ENCODE peak calls at places on chromosomes 11 and 22, in eight cellular contexts. Y is pulmonary artery endothelial cell, P is GDM1, V is fibroblast of mammary gland, H is HFF-Myc, G is fibroblast of the conjunctiva, B is NCI-H774, S is anterior cingulate cortex. J is an unnamed sample.

GRCh38 chr11:113977701-113978100 is 2.8 kb downstream of the HTR3A start:
- DNase-seq in G (no peak), S (no peak), Y (no peak), H (no peak), P (no peak), V (no peak), B (no peak), J (no peak)

GRCh38 chr11:103995896-103996295 is 40.5 kb upstream of the DDI1 start:
- DNase-seq in Y (no peak), S (no peak), V (peak; percentile 73), B (no peak), H (no peak), G (no peak), P (no peak), J (no peak)

GRCh38 chr22:42945736-42946135 is 69.2 kb downstream of the PACSIN2 start:
- DNase-seq in Y (no peak), G (no peak), P (peak; percentile 4), H (no peak), S (no peak), B (no peak), V (no peak), J (no peak)

GRCh38 chr11:79369094-79369493 is 71.7 kb downstream of the TENM4 start:
- DNase-seq in V (no peak), B (no peak), Y (no peak), S (no peak), P (no peak), G (no peak), H (no peak), J (no peak)

GRCh38 chr11:63906585-63906984 is 10.4 kb downstream of the RCOR2 start:
- DNase-seq in V (no peak), S (peak; percentile 19), H (no peak), G (no peak), B (no peak), Y (no peak), P (no peak), J (no peak)

GRCh38 chr11:128716661-128717210 is 22.9 kb downstream of the FLI1 start:
- DNase-seq in B (no peak), G (no peak), Y (no peak), P (no peak), H (no peak), V (no peak), S (no peak), J (no peak)

GRCh38 chr11:19832166-19832750 is 119.6 kb downstream of the NAV2 start:
- DNase-seq in S (peak; percentile 60), V (no peak), P (no peak), B (no peak), H (no peak), Y (no peak), G (no peak), J (no peak)

GRCh38 chr11:58739725-58740430 is 8.1 kb upstream of the GLYAT start:
- DNase-seq in G (no peak), H (no peak), S (no peak), B (no peak), P (no peak), V (no peak), Y (no peak), J (no peak)

GRCh38 chr11:128814856-128815705 is 52.0 kb downstream of the KCNJ1 start:
- DNase-seq in V (peak; percentile 78), Y (no peak), H (peak; percentile 69), B (no peak), S (no peak), G (peak; percentile 66), P (no peak), J (no peak)

GRCh38 chr11:118621071-118621815 is 13.8 kb downstream of the PHLDB1 start:
- DNase-seq in B (peak; percentile 91), P (no peak), Y (peak; percentile 69), V (peak; percentile 79), G (peak; percentile 64), S (peak; percentile 87), H (peak; percentile 75), J (peak; percentile 88)

GRCh38 chr11:2301631-2302272 is at the start of the genes C11orf21 and TSPAN32:
- DNase-seq in H (no peak), P (peak; percentile 97), Y (no peak), V (no peak), S (no peak), B (no peak), G (no peak), J (peak; percentile 27)

GRCh38 chr11:122741613-122742012 is 86.1 kb downstream of the UBASH3B start:
- DNase-seq in P (no peak), B (no peak), Y (no peak), G (no peak), S (peak; percentile 17), H (no peak), V (peak; percentile 82), J (no peak)

GRCh38 chr22:39208013-39208680 is 36.6 kb downstream of the PDGFB start:
- DNase-seq in Y (no peak), G (no peak), S (no peak), H (no peak), V (no peak), B (no peak), P (no peak), J (no peak)

GRCh38 chr11:79437981-79438630 is 2.7 kb downstream of the TENM4 start:
- DNase-seq in S (peak; percentile 36), V (peak; percentile 80), B (no peak), Y (no peak), H (no peak), G (no peak), P (no peak), J (peak; percentile 23)

GRCh38 chr22:46520880-46521279 is 16.5 kb downstream of the CELSR1 start:
- DNase-seq in B (no peak), Y (no peak), P (no peak), H (no peak), V (no peak), S (no peak), G (no peak), J (no peak)

GRCh38 chr11:14189874-14190273 is 169.1 kb downstream of the RRAS2 start:
- DNase-seq in B (no peak), Y (no peak), G (peak; percentile 63), H (no peak), V (peak; percentile 56), S (no peak), P (no peak), J (no peak)

GRCh38 chr11:61701298-61701993 is 21.3 kb downstream of the DAGLA start:
- DNase-seq in H (no peak), B (no peak), V (no peak), P (peak; percentile 53), S (no peak), Y (no peak), G (no peak), J (no peak)

GRCh38 chr11:69217276-69218105 is 61.8 kb downstream of the SMIM38 start:
- DNase-seq in G (no peak), H (no peak), B (no peak), Y (no peak), V (no peak), P (no peak), S (peak; percentile 46), J (no peak)

GRCh38 chr11:43245471-43245870 is 66.3 kb upstream of the API5 start:
- DNase-seq in V (no peak), P (no peak), S (no peak), H (no peak), B (no peak), G (no peak), Y (no peak), J (no peak)

GRCh38 chr11:688681-689080 is 6.3 kb downstream of the DEAF1 start:
- DNase-seq in V (no peak), H (no peak), B (no peak), Y (no peak), S (no peak), G (no peak), P (peak; percentile 40), J (no peak)

GRCh38 chr22:44453441-44454112 is 44.5 kb downstream of the RTL6 start:
- DNase-seq in G (no peak), Y (no peak), P (no peak), H (peak; percentile 6), B (no peak), S (no peak), V (peak; percentile 4), J (no peak)

GRCh38 chr22:36928826-36929535 is 15.6 kb downstream of the CSF2RB start:
- DNase-seq in V (no peak), B (no peak), P (no peak), Y (no peak), G (no peak), H (no peak), S (no peak), J (no peak)

GRCh38 chr22:20011993-20012740 is 4.5 kb downstream of the ARVCF start:
- DNase-seq in Y (no peak), P (no peak), G (no peak), S (no peak), V (no peak), H (no peak), B (no peak), J (no peak)

GRCh38 chr11:130520231-130520630 is 71.8 kb downstream of the ADAMTS15 start:
- DNase-seq in G (no peak), S (no peak), H (no peak), V (peak; percentile 13), B (no peak), P (no peak), Y (no peak), J (no peak)

GRCh38 chr22:30783021-30783420 is 88.3 kb downstream of the OSBP2 start:
- DNase-seq in S (no peak), V (no peak), G (no peak), B (no peak), P (no peak), Y (no peak), H (no peak), J (no peak)

GRCh38 chr11:32874144-32874543 is 18.5 kb upstream of the QSER1 start:
- DNase-seq in V (no peak), S (no peak), H (no peak), G (no peak), P (no peak), B (no peak), Y (no peak), J (no peak)

GRCh38 chr11:60563553-60564235 is 48.5 kb downstream of the MS4A13 start:
- DNase-seq in P (peak; percentile 62), B (no peak), H (peak; percentile 5), G (no peak), V (peak; percentile 1), Y (no peak), S (no peak), J (no peak)

GRCh38 chr22:38298312-38299000 is 18.8 kb downstream of the CSNK1E start:
- DNase-seq in H (no peak), Y (no peak), B (no peak), S (no peak), V (peak; percentile 99), P (no peak), G (peak; percentile 63), J (no peak)